ENCODE peak calls at places on chromosome 14, in four cellular contexts. G, M, O and U are unnamed samples.

GRCh38 chr14:76773956-76774355 is 12.7 kb downstream of the VASH1 start:
- DNase-seq in M (no peak), G (no peak), O (no peak), U (no peak)

GRCh38 chr14:45679852-45680251 is 426.9 kb upstream of the MIS18BP1 start:
- DNase-seq in M (no peak), O (peak; percentile 72), G (peak; percentile 89), U (peak; percentile 48)

GRCh38 chr14:105258846-105259245 is 10.5 kb downstream of the BTBD6 start:
- DNase-seq in G (peak; percentile 26), M (no peak), O (peak; percentile 50), U (peak; percentile 10)

GRCh38 chr14:99028041-99028440 is 244.0 kb downstream of the BCL11B start:
- DNase-seq in M (no peak), G (no peak), O (no peak), U (no peak)

GRCh38 chr14:99230271-99231141 is 41.5 kb downstream of the BCL11B start:
- DNase-seq in G (no peak), M (no peak), O (no peak), U (no peak)

GRCh38 chr14:101181717-101182313 is 278.3 kb upstream of the RTL1 start:
- DNase-seq in M (no peak), G (no peak), O (no peak), U (no peak)

GRCh38 chr14:73502017-73502619 is 11.4 kb downstream of the RIOX1 start:
- DNase-seq in M (no peak), G (no peak), O (peak; percentile 78), U (no peak)

GRCh38 chr14:104151546-104152245 is 13.3 kb downstream of the KIF26A start:
- DNase-seq in M (no peak), G (no peak), O (no peak), U (no peak)

GRCh38 chr14:65156568-65157366 is 54.5 kb upstream of the MAX start:
- DNase-seq in G (peak; percentile 76), O (peak; percentile 93), M (peak; percentile 49), U (peak; percentile 87)

GRCh38 chr14:76768201-76768656 is 7.0 kb downstream of the VASH1 start:
- DNase-seq in M (peak; percentile 67), O (no peak), G (no peak), U (peak; percentile 52)

GRCh38 chr14:105358943-105359342 is 39.4 kb upstream of the TEX22 start:
- DNase-seq in O (no peak), G (no peak), M (no peak), U (no peak)

GRCh38 chr14:77240336-77240915 is 30.6 kb downstream of the NGB start:
- DNase-seq in M (no peak), G (no peak), O (no peak), U (no peak)

GRCh38 chr14:79298373-79298772 is 912.9 kb downstream of the DIO2 start:
- DNase-seq in G (no peak), O (no peak), M (no peak), U (no peak)

GRCh38 chr14:68468437-68469207 is 324.2 kb downstream of the ZFP36L1 start:
- DNase-seq in G (peak; percentile 96), M (no peak), O (no peak), U (peak; percentile 59)

GRCh38 chr14:103607039-103607668 is 21.9 kb upstream of the KLC1 start:
- DNase-seq in M (peak; percentile 81), G (peak; percentile 92), O (peak; percentile 96), U (peak; percentile 90)

GRCh38 chr14:56549721-56550120 is 29.9 kb upstream of the TMEM260 start:
- DNase-seq in O (no peak), G (no peak), M (no peak), U (no peak)

GRCh38 chr14:62682208-62682607 is 363.1 kb downstream of the KCNH5 start:
- DNase-seq in M (no peak), O (no peak), G (no peak), U (no peak)

GRCh38 chr14:19878029-19878642 is 3.2 kb downstream of the OR4K2 start:
- DNase-seq in M (no peak), O (peak; percentile 4), G (no peak), U (peak; percentile 20)

GRCh38 chr14:89669209-89669608 is 252.2 kb upstream of the FOXN3 start:
- DNase-seq in M (peak; percentile 41), G (no peak), O (no peak), U (no peak)

GRCh38 chr14:36856095-36856878 is 194.6 kb downstream of the PAX9 start:
- DNase-seq in G (no peak), M (no peak), O (no peak), U (no peak)

GRCh38 chr14:55835985-55836384 is 256.0 kb downstream of the KTN1 start:
- DNase-seq in G (no peak), M (no peak), O (no peak), U (no peak)

GRCh38 chr14:31717294-31718085 is 156.3 kb downstream of the NUBPL start:
- DNase-seq in G (no peak), M (no peak), O (peak; percentile 15), U (peak; percentile 10)

GRCh38 chr14:52220924-52221802 is 46.3 kb upstream of the PTGDR start:
- DNase-seq in M (peak; percentile 16), O (no peak), G (no peak), U (no peak)

GRCh38 chr14:66046035-66046434 is 440.1 kb upstream of the CCDC196 start:
- DNase-seq in O (no peak), G (no peak), M (no peak), U (peak; percentile 83)

GRCh38 chr14:77183896-77184295 is 2.3 kb downstream of the TMEM63C start:
- DNase-seq in O (no peak), G (no peak), M (no peak), U (no peak)

GRCh38 chr14:31435276-31435675 is 14.9 kb upstream of the HEATR5A start:
- DNase-seq in G (peak; percentile 87), M (no peak), O (peak; percentile 50), U (peak; percentile 47)

GRCh38 chr14:99229654-99230215 is 42.3 kb downstream of the BCL11B start:
- DNase-seq in G (peak; percentile 14), M (no peak), O (no peak), U (no peak)

GRCh38 chr14:95039259-95039992 is 117.9 kb downstream of the DICER1 start:
- DNase-seq in M (no peak), G (no peak), O (no peak), U (no peak)

GRCh38 chr14:23160924-23161522 is 22.4 kb downstream of the SLC7A8 start:
- DNase-seq in O (peak; percentile 93), G (peak; percentile 82), M (no peak), U (peak; percentile 91)

GRCh38 chr14:34501004-34501580 is 38.4 kb downstream of the EAPP start:
- DNase-seq in O (no peak), M (no peak), G (peak; percentile 32), U (no peak)

GRCh38 chr14:55892906-55893305 is 225.3 kb upstream of the PELI2 start:
- DNase-seq in G (no peak), M (no peak), O (no peak), U (no peak)

GRCh38 chr14:58118097-58118496 is 33.9 kb downstream of the ARMH4 start:
- DNase-seq in G (peak; percentile 13), M (no peak), O (no peak), U (no peak)

GRCh38 chr14:104887623-104888488 is 22.8 kb downstream of the CEP170B start:
- DNase-seq in O (no peak), G (no peak), M (peak; percentile 8), U (no peak)

GRCh38 chr14:24307575-24308341 is at the start of gene CIDEB:
- DNase-seq in O (peak; percentile 53), G (no peak), M (no peak), U (peak; percentile 66)

GRCh38 chr14:74401504-74402241 is 24.3 kb downstream of the SYNDIG1L start:
- DNase-seq in M (peak; percentile 76), G (no peak), O (no peak), U (no peak)

GRCh38 chr14:72662213-72662612 is 231.7 kb downstream of the DPF3 start:
- DNase-seq in O (no peak), M (no peak), G (no peak), U (no peak)

GRCh38 chr14:73245401-73246325 is 8.4 kb downstream of the PAPLN start:
- DNase-seq in M (peak; percentile 85), O (no peak), G (no peak), U (peak; percentile 51)

GRCh38 chr14:61492474-61492873 is 171.1 kb downstream of the PRKCH start:
- DNase-seq in O (no peak), M (no peak), G (no peak), U (no peak)
- TF ChIP-seq CTCF in O (no peak), M (peak; percentile 25), G (no peak), U (no peak)

GRCh38 chr14:96309128-96309906 is 53.3 kb downstream of the BDKRB1 start:
- DNase-seq in M (no peak), G (no peak), O (no peak), U (no peak)
- H3K4me3 ChIP-seq in M (no peak overlapping the region), G (no peak overlapping the region), O (no peak overlapping the region), U (no peak overlapping the region)

GRCh38 chr14:93033983-93034670 is 81.6 kb downstream of the ITPK1 start:
- DNase-seq in M (peak; percentile 45), O (no peak), G (no peak), U (no peak)
- TF ChIP-seq CTCF in M (peak; percentile 85), O (no peak), G (peak; percentile 20), U (peak; percentile 43)

GRCh38 chr14:61478971-61479473 is 157.6 kb downstream of the PRKCH start:
- DNase-seq in G (no peak), M (peak; percentile 42), O (no peak), U (no peak)

GRCh38 chr14:61475316-61475715 is 153.9 kb downstream of the PRKCH start:
- DNase-seq in O (peak; percentile 90), M (no peak), G (peak; percentile 50), U (peak; percentile 91)

GRCh38 chr14:61476105-61476736 is 154.8 kb downstream of the PRKCH start:
- DNase-seq in G (no peak), M (no peak), O (no peak), U (no peak)

GRCh38 chr14:61477845-61478438 is 156.6 kb downstream of the PRKCH start:
- DNase-seq in M (peak; percentile 59), G (no peak), O (peak; percentile 57), U (peak; percentile 62)

GRCh38 chr14:61476737-61477410 is 155.5 kb downstream of the PRKCH start:
- DNase-seq in O (peak; percentile 99), M (peak; percentile 53), G (peak; percentile 95), U (peak; percentile 100)
- H3K4me3 ChIP-seq in O (peak overlapping the region; percentile 3), M (no peak overlapping the region), G (no peak overlapping the region), U (peak overlapping the region; percentile 28)

DNA sequence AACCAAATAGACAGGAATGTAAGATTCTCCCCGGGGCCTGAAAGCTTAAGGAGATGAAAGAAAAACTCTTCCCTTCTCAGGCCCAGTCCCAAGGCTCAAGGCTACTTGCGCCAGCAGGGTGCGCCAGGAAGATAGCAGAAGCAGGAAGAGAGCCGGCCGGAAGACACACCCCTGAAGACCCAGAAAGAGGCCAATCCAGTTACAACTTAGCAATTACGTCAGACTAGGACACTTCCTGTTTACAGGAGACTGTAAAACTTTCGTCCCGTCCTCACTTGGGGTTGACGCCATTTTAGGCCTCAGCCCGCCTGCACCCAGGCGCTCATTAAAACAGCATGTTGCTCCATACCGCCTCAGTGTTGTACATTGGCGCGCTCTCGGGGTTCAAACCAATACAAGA is 9.4 kb downstream of the COX16 start:
- DNase-seq in M (no peak), O (no peak), G (no peak), U (no peak)
- TF ChIP-seq CTCF in M (no peak), O (no peak), G (no peak), U (no peak)

GRCh38 chr14:71586131-71586893 is 345.9 kb upstream of the RGS6 start:
- DNase-seq in O (peak; percentile 73), G (peak; percentile 57), M (no peak), U (peak; percentile 70)
- H3K4me3 ChIP-seq in O (peak overlapping the region; percentile 57), G (peak overlapping the region; percentile 51), M (no peak overlapping the region), U (peak overlapping the region; percentile 41)